ENCODE peak calls at places on chromosome 5, in four cellular contexts. B is GM12878; C is activated naive CD4-positive, alpha-beta T cell treated with anti-CD3 and anti-CD28 coated beads, Interleukin-2, amount 10 ng/mL, durations not matched to agents 7 days and 5 days; E is activated CD8-positive, alpha-beta memory T cell treated with anti-CD3 and anti-CD28 coated beads for 24 hours. V is an unnamed sample.

GRCh38 chr5:53323511-53323910 is 156.9 kb upstream of the FST start:
- DNase-seq in B (no peak), C (no peak), E (no peak), V (no peak)

GRCh38 chr5:151492729-151493128 is 45.3 kb downstream of the SLC36A1 start:
- DNase-seq in B (no peak), C (no peak), E (no peak), V (no peak)

GRCh38 chr5:76225316-76225715 is 142.1 kb downstream of the SV2C start:
- DNase-seq in B (no peak), C (no peak), E (no peak), V (no peak)

GRCh38 chr5:121424976-121425375 is 426.7 kb upstream of the FTMT start:
- DNase-seq in B (no peak), C (no peak), E (no peak), V (no peak)

GRCh38 chr5:133287500-133287899 is 235.7 kb downstream of the HSPA4 start:
- DNase-seq in B (no peak), C (no peak), E (no peak), V (peak; percentile 75)

GRCh38 chr5:124057815-124058231 is 545.8 kb downstream of the CSNK1G3 start:
- DNase-seq in B (no peak), C (no peak), E (no peak), V (no peak)

GRCh38 chr5:126521130-126521529 is 73.9 kb downstream of the ALDH7A1 start:
- DNase-seq in B (no peak), C (no peak), E (no peak), V (no peak)

GRCh38 chr5:176319827-176320554 is 41.6 kb downstream of the KIAA1191 start:
- DNase-seq in B (no peak), C (no peak), E (no peak), V (no peak)

GRCh38 chr5:109485030-109485429 is 75.3 kb upstream of the PJA2 start:
- DNase-seq in B (no peak), C (no peak), E (no peak), V (peak; percentile 75)

GRCh38 chr5:161446655-161447054 is 99.9 kb downstream of the GABRB2 start:
- DNase-seq in B (no peak), C (no peak), E (no peak), V (no peak)

GRCh38 chr5:131952286-131952857 is 6.9 kb upstream of the MEIKIN start:
- DNase-seq in B (no peak), C (no peak), E (no peak), V (no peak)

GRCh38 chr5:176916337-176916736 is 17.2 kb upstream of the HK3 start:
- DNase-seq in B (no peak), C (no peak), E (no peak), V (no peak)